ENCODE peak calls at places on chromosomes 1 and 21, in nine cellular contexts. N is right cardiac atrium, P is PC-3, M is gastrocnemius medialis, S is A549, X is mesendoderm, C is kidney, R is heart right ventricle, J is AG04450. U is an unnamed sample.

GRCh38 chr1:185249563-185249962 is 67.5 kb downstream of the IVNS1ABP start:
- DNase-seq in J (no peak), C (no peak), S (no peak), R (no peak), X (no peak), M (no peak), P (no peak), N (no peak), U (no peak)

GRCh38 chr1:93967276-93967675 is 58.0 kb upstream of the GCLM start:
- DNase-seq in M (peak), S (no peak), R (no peak), C (no peak), P (no peak), J (no peak), N (no peak), X (no peak), U (no peak)

GRCh38 chr1:115323366-115324004 is 14.6 kb downstream of the NGF start:
- DNase-seq in M (no peak), N (no peak), C (no peak), P (peak), X (no peak), R (no peak), S (peak), J (no peak), U (no peak)

GRCh38 chr1:163877016-163877415 is 555.3 kb downstream of the NUF2 start:
- DNase-seq in R (no peak), X (no peak), J (no peak), S (no peak), N (no peak), P (no peak), C (no peak), M (no peak), U (no peak)

GRCh38 chr1:218772575-218772974 is 401.1 kb upstream of the LYPLAL1 start:
- DNase-seq in X (no peak), S (no peak), J (peak), M (no peak), P (peak), C (no peak), R (no peak), N (no peak), U (no peak)

GRCh38 chr1:33055210-33055991 is 18.7 kb upstream of the AK2 start:
- DNase-seq in C (peak), P (peak), X (peak), M (peak), J (peak), N (peak), S (peak), R (peak), U (peak)

GRCh38 chr1:153513666-153514065 is 22.1 kb downstream of the S100A6 start:
- DNase-seq in S (no peak), X (no peak), R (no peak), N (no peak), J (no peak), M (no peak), P (no peak), C (no peak), U (no peak)

GRCh38 chr21:45894107-45894810 is 87.3 kb upstream of the COL6A1 start:
- DNase-seq in C (no peak), X (no peak), R (peak), J (peak), N (peak), P (peak), M (no peak), S (no peak), U (no peak)

GRCh38 chr1:235067396-235068154 is 61.1 kb downstream of the TOMM20 start:
- DNase-seq in M (peak), N (peak), C (peak), S (peak), R (peak), J (peak), P (peak), X (peak), U (peak)

GRCh38 chr1:2412773-2413494 is 570 bp upstream of the PEX10 start:
- DNase-seq in S (peak), M (no peak), P (peak), X (peak), J (no peak), C (no peak), R (peak), N (no peak), U (no peak)

GRCh38 chr1:176735201-176735600 is 272.2 kb downstream of the PAPPA2 start:
- DNase-seq in N (no peak), M (no peak), R (no peak), C (no peak), J (no peak), S (no peak), X (no peak), P (no peak), U (no peak)

GRCh38 chr1:94974824-94975223 is 47.9 kb upstream of the CNN3 start:
- DNase-seq in X (no peak), M (no peak), J (no peak), P (peak), S (no peak), N (no peak), C (no peak), R (no peak), U (no peak)

GRCh38 chr1:23727362-23727811 is 15.9 kb upstream of the ELOA start:
- DNase-seq in C (peak), X (no peak), P (no peak), M (peak), J (peak), S (peak), R (peak), N (peak), U (peak)

GRCh38 chr1:63557365-63557987 is 34.2 kb downstream of the EFCAB7 start:
- DNase-seq in P (peak), C (no peak), R (no peak), N (no peak), J (peak), S (peak), M (no peak), X (peak), U (no peak)

GRCh38 chr21:28883931-28884330 is 108.7 kb downstream of the LTN1 start:
- DNase-seq in C (no peak), P (no peak), J (no peak), R (no peak), S (no peak), M (no peak), X (no peak), N (no peak), U (no peak)

GRCh38 chr1:246199086-246199485 is 308.0 kb downstream of the SMYD3 start:
- DNase-seq in M (no peak), X (no peak), N (no peak), R (no peak), C (no peak), S (no peak), P (no peak), J (no peak), U (no peak)

GRCh38 chr1:9658186-9658585 is 6.7 kb downstream of the PIK3CD start:
- DNase-seq in J (no peak), N (no peak), R (no peak), C (no peak), P (no peak), S (no peak), X (no peak), M (no peak), U (no peak)

GRCh38 chr1:109630881-109631512 is 11.4 kb downstream of the AMPD2 start:
- DNase-seq in P (no peak), M (no peak), S (no peak), X (no peak), C (no peak), R (no peak), N (peak), J (no peak), U (peak)

GRCh38 chr1:228149341-228150020 is at the start of gene GJC2:
- DNase-seq in M (peak), P (no peak), S (no peak), N (peak), R (peak), C (peak), X (peak), J (no peak), U (no peak)

GRCh38 chr1:228150458-228151169 is 884 bp downstream of the GJC2 start:
- DNase-seq in J (peak), P (no peak), N (peak), X (no peak), R (peak), S (no peak), M (peak), C (peak), U (peak)

GRCh38 chr1:228148971-228149340 is 774 bp upstream of the GJC2 start:
- DNase-seq in N (no peak), M (peak), C (peak), J (no peak), R (peak), S (no peak), P (no peak), X (no peak), U (no peak)

GRCh38 chr1:228151170-228151513 is 1.4 kb downstream of the GJC2 start:
- DNase-seq in N (no peak), P (no peak), M (no peak), S (no peak), C (peak), R (no peak), J (no peak), X (no peak), U (no peak)

DNA sequence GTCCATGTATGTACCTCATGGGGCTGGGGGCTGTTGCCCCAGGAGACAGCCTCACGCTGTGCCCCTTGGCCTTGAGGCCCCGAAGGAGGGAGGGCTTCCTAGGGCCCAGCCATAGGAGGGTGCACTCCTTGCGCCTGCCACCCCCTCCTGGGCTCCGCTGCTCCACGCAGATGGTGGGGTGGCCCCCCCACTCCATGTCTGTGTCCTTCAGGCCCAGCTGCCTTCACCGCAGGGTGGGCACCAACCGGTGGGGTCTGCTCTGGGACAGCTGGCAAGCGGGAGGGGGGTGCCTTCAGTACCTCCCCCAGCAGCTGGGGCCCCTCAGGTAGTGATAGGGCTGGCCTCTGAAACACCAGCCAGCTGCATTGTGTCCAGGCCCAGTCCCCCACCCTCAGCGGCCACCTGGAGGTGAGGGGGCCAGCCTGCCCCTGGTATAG is 309 bp downstream of the GJC2 start:
- DNase-seq in X (no peak), M (peak), C (peak), S (no peak), J (no peak), R (peak), P (no peak), N (no peak), U (no peak)
- H3K4me3 ChIP-seq in X (no peak), M (no peak), C (no peak), S (no peak), J (peak), R (peak), P (no peak), N (no peak), U (peak)

GRCh38 chr1:201022824-201023516 is 544 bp downstream of the KIF21B start:
- DNase-seq in J (no peak), S (no peak), X (no peak), M (no peak), R (no peak), P (no peak), N (peak), C (peak), U (no peak)

GRCh38 chr1:201023517-201023902 is at the start of gene KIF21B:
- DNase-seq in J (no peak), X (peak), R (peak), N (peak), P (peak), S (peak), M (peak), C (peak), U (peak)

GRCh38 chr1:201026234-201026633 is 2.7 kb upstream of the KIF21B start:
- DNase-seq in N (peak), C (peak), R (no peak), S (no peak), J (no peak), P (no peak), M (no peak), X (no peak), U (no peak)

GRCh38 chr1:201025571-201026002 is 2.1 kb upstream of the KIF21B start:
- DNase-seq in M (no peak), P (peak), N (peak), C (peak), X (peak), R (no peak), S (peak), J (no peak), U (no peak)

DNA sequence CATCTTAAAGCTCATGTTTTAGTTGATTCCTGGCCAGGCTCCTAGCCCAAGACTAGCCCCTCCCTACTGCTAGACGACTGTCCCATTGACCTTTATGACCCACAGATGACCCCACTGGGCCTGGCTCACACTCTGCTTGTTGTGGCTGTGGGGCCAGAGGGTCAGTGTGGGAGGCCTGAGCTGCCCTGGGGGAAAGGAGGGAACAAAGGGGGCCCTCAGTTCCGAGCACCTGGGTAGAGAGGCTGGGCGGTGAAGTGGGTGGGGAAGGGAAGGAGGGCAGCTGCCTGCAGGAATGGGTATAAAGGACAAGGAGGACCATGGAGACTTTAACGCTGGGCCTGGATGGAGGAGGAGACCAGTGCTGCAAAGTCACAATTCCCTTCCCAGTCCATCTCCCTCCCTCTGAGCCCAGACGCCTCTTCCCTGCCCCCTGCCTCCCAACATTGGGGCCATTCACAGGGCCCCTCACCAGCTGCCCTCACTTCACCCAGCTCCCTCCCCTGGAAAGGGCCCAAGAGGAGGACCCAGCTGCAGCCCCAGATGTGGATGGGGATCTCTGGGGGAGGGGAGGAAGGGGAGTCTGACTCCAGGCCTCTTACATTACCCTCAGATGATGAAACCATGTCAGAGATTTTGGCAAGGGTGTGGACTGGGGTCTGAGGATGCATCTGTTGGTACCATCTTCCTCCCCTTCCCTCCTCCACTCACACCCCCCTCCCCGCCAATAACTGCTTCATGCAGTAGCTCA is 911 bp upstream of the KIF21B start:
- DNase-seq in S (no peak), M (no peak), P (no peak), R (no peak), X (peak), J (no peak), C (peak), N (peak), U (no peak)
- H3K4me3 ChIP-seq in S (no peak), M (no peak), P (no peak), R (no peak), X (no peak), J (no peak), C (no peak), N (no peak), U (no peak)

GRCh38 chr1:10790155-10790707 is 6.2 kb downstream of the CASZ1 start:
- DNase-seq in P (no peak), J (no peak), N (no peak), R (no peak), S (no peak), M (no peak), X (no peak), C (no peak), U (no peak)
- H3K4me3 ChIP-seq in P (no peak), J (no peak), N (no peak), R (no peak), S (no peak), M (peak), X (no peak), C (no peak), U (no peak)

GRCh38 chr1:155253797-155254196 is 1.5 kb downstream of the ENTREP3 start:
- DNase-seq in M (no peak), R (no peak), P (peak), C (peak), X (no peak), S (no peak), J (no peak), N (no peak), U (no peak)

GRCh38 chr1:155254228-155254713 is 1.0 kb downstream of the ENTREP3 start:
- DNase-seq in C (peak), X (no peak), M (no peak), R (no peak), N (peak), P (no peak), J (no peak), S (no peak), U (no peak)

GRCh38 chr1:155255243-155256100 is at the start of gene ENTREP3:
- DNase-seq in R (peak), N (peak), M (peak), S (peak), P (peak), J (no peak), C (peak), X (peak), U (peak)

GRCh38 chr1:155254714-155255242 is 505 bp downstream of the ENTREP3 start:
- DNase-seq in X (no peak), P (peak), J (no peak), N (no peak), S (no peak), C (peak), R (peak), M (peak), U (no peak)

GRCh38 chr1:155256101-155256852 is 994 bp upstream of the ENTREP3 start:
- DNase-seq in M (peak), N (peak), C (peak), R (no peak), S (no peak), X (no peak), P (no peak), J (no peak), U (no peak)
- H3K4me3 ChIP-seq in M (peak), N (peak), C (peak), R (peak), S (peak), X (no peak), P (peak), J (peak), U (peak)

DNA sequence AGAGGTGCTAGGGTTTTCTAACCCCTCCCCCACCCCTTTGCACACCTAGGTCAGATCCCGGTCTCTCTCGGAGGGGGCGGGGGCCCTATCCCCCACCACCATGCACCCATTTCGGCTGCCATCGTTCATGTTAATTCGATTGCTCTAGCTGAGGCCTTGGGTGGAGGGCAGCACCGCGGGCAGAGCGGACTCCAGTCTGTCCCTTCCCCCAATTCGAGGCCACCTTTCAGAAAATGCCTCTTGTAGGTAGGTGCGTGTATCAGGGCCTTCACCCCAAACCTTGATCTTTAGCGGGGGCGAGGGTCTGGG is 6.8 kb downstream of the EFNA4 start:
- DNase-seq in N (peak), P (no peak), R (no peak), J (no peak), S (no peak), X (no peak), C (peak), M (no peak), U (no peak)
- H3K4me3 ChIP-seq in N (peak), P (peak), R (peak), J (peak), S (peak), X (no peak), C (peak), M (peak), U (peak)